ENCODE peak calls at places on chromosomes 12 and 14, in four cellular contexts. One of them, this sample, is unnamed.
A peak's percentile ranks its signal among the peaks of the same experiment; 100 is the strongest.

GRCh38 chr14:104297721-104298401 is 159.5 kb downstream of the KIF26A start:
- DNase-seq in CD8-positive, alpha-beta T cell: no peak
- DNase-seq in SK-N-DZ: no peak
- DNase-seq in NCI-H1048: no peak
- DNase-seq in this sample: no peak

GRCh38 chr12:68334136-68334535 is 2.0 kb upstream of the MDM1 start:
- DNase-seq in CD8-positive, alpha-beta T cell: no peak
- DNase-seq in SK-N-DZ: no peak
- DNase-seq in NCI-H1048: no peak
- DNase-seq in this sample: no peak

GRCh38 chr12:125211464-125211863 is 146.2 kb downstream of the AACS start:
- DNase-seq in CD8-positive, alpha-beta T cell: no peak
- DNase-seq in SK-N-DZ: no peak
- DNase-seq in NCI-H1048: no peak
- DNase-seq in this sample: no peak

GRCh38 chr14:37019488-37019887 is 152.9 kb downstream of the SLC25A21 start:
- DNase-seq in CD8-positive, alpha-beta T cell: no peak
- DNase-seq in SK-N-DZ: no peak
- DNase-seq in NCI-H1048: no peak
- DNase-seq in this sample: no peak

GRCh38 chr14:50001146-50001998 is 108.5 kb downstream of the ARF6 start:
- DNase-seq in CD8-positive, alpha-beta T cell: peak; percentile 81
- DNase-seq in SK-N-DZ: no peak
- DNase-seq in NCI-H1048: no peak
- DNase-seq in this sample: no peak

GRCh38 chr14:40983604-40984003 is 623.1 kb upstream of the LRFN5 start:
- DNase-seq in CD8-positive, alpha-beta T cell: no peak
- DNase-seq in SK-N-DZ: no peak
- DNase-seq in NCI-H1048: no peak
- DNase-seq in this sample: no peak

GRCh38 chr14:68111733-68112270 is 292.2 kb downstream of the RAD51B start:
- DNase-seq in CD8-positive, alpha-beta T cell: no peak
- DNase-seq in SK-N-DZ: peak; percentile 13
- DNase-seq in NCI-H1048: no peak
- DNase-seq in this sample: no peak

GRCh38 chr14:67517083-67517482 is 16.0 kb upstream of the PLEKHH1 start:
- DNase-seq in CD8-positive, alpha-beta T cell: no peak
- DNase-seq in SK-N-DZ: no peak
- DNase-seq in NCI-H1048: no peak
- DNase-seq in this sample: no peak

GRCh38 chr14:82915381-82915780 is 1381.7 kb upstream of the SEL1L start:
- DNase-seq in CD8-positive, alpha-beta T cell: no peak
- DNase-seq in SK-N-DZ: no peak
- DNase-seq in NCI-H1048: no peak
- DNase-seq in this sample: no peak

GRCh38 chr14:101102875-101103274 is 199.4 kb upstream of the RTL1 start:
- DNase-seq in CD8-positive, alpha-beta T cell: no peak
- DNase-seq in SK-N-DZ: no peak
- DNase-seq in NCI-H1048: no peak
- DNase-seq in this sample: no peak

GRCh38 chr12:132729541-132730320 is 19.1 kb downstream of the PGAM5 start:
- DNase-seq in CD8-positive, alpha-beta T cell: no peak
- DNase-seq in SK-N-DZ: peak; percentile 37
- DNase-seq in NCI-H1048: no peak
- DNase-seq in this sample: no peak

GRCh38 chr12:46959484-46959883 is 119.9 kb upstream of the PCED1B start:
- DNase-seq in CD8-positive, alpha-beta T cell: no peak
- DNase-seq in SK-N-DZ: no peak
- DNase-seq in NCI-H1048: no peak
- DNase-seq in this sample: no peak

GRCh38 chr14:50860478-50861086 is 11.3 kb upstream of the ABHD12B start:
- DNase-seq in CD8-positive, alpha-beta T cell: peak; percentile 88
- DNase-seq in SK-N-DZ: peak; percentile 81
- DNase-seq in NCI-H1048: peak; percentile 68
- DNase-seq in this sample: peak; percentile 52

GRCh38 chr14:68957688-68958248 is 21.3 kb downstream of the ACTN1 start:
- DNase-seq in CD8-positive, alpha-beta T cell: no peak
- DNase-seq in SK-N-DZ: no peak
- DNase-seq in NCI-H1048: no peak
- DNase-seq in this sample: no peak

GRCh38 chr12:90102957-90103652 is 394.5 kb upstream of the ATP2B1 start:
- DNase-seq in CD8-positive, alpha-beta T cell: no peak
- DNase-seq in SK-N-DZ: peak; percentile 50
- DNase-seq in NCI-H1048: no peak
- DNase-seq in this sample: no peak

GRCh38 chr12:126182619-126183236 is 1117.5 kb downstream of the AACS start:
- DNase-seq in CD8-positive, alpha-beta T cell: no peak
- DNase-seq in SK-N-DZ: no peak
- DNase-seq in NCI-H1048: no peak
- DNase-seq in this sample: no peak

GRCh38 chr14:23057757-23058653 is 685 bp upstream of the CDH24 start:
- DNase-seq in CD8-positive, alpha-beta T cell: peak; percentile 79
- DNase-seq in SK-N-DZ: peak; percentile 90
- DNase-seq in NCI-H1048: no peak
- DNase-seq in this sample: no peak

GRCh38 chr14:54278665-54279295 is 118.0 kb upstream of the CDKN3 start:
- DNase-seq in CD8-positive, alpha-beta T cell: no peak
- DNase-seq in SK-N-DZ: no peak
- DNase-seq in NCI-H1048: no peak
- DNase-seq in this sample: no peak

GRCh38 chr12:5466521-5466960 is 34.6 kb downstream of the NTF3 start:
- DNase-seq in CD8-positive, alpha-beta T cell: no peak
- DNase-seq in SK-N-DZ: no peak
- DNase-seq in NCI-H1048: no peak
- DNase-seq in this sample: no peak

GRCh38 chr12:124007810-124008570 is 35.0 kb downstream of the ZNF664 start:
- DNase-seq in CD8-positive, alpha-beta T cell: no peak
- DNase-seq in SK-N-DZ: no peak
- DNase-seq in NCI-H1048: no peak
- DNase-seq in this sample: no peak

GRCh38 chr12:75900781-75901254 is 130.8 kb downstream of the PHLDA1 start:
- DNase-seq in CD8-positive, alpha-beta T cell: no peak
- DNase-seq in SK-N-DZ: no peak
- DNase-seq in NCI-H1048: no peak
- DNase-seq in this sample: no peak

GRCh38 chr12:95169368-95169767 is 47.9 kb downstream of the FGD6 start:
- DNase-seq in CD8-positive, alpha-beta T cell: no peak
- DNase-seq in SK-N-DZ: no peak
- DNase-seq in NCI-H1048: no peak
- DNase-seq in this sample: no peak

GRCh38 chr14:37246427-37246829 is 48.7 kb downstream of the MIPOL1 start:
- DNase-seq in CD8-positive, alpha-beta T cell: no peak
- DNase-seq in SK-N-DZ: peak; percentile 32
- DNase-seq in NCI-H1048: peak; percentile 28
- DNase-seq in this sample: no peak

GRCh38 chr14:81591266-81591665 is 57.6 kb upstream of the SEL1L start:
- DNase-seq in CD8-positive, alpha-beta T cell: no peak
- DNase-seq in SK-N-DZ: no peak
- DNase-seq in NCI-H1048: no peak
- DNase-seq in this sample: no peak

GRCh38 chr12:69933115-69933552 is 108.1 kb downstream of the MYRFL start:
- DNase-seq in CD8-positive, alpha-beta T cell: no peak
- DNase-seq in SK-N-DZ: no peak
- DNase-seq in NCI-H1048: no peak
- DNase-seq in this sample: no peak

GRCh38 chr12:68094195-68094594 is 65.3 kb downstream of the IFNG start:
- DNase-seq in CD8-positive, alpha-beta T cell: no peak
- DNase-seq in SK-N-DZ: no peak
- DNase-seq in NCI-H1048: no peak
- DNase-seq in this sample: no peak

GRCh38 chr14:32200368-32201195 is 1.3 kb upstream of the RNU6-7 start:
- DNase-seq in CD8-positive, alpha-beta T cell: no peak
- DNase-seq in SK-N-DZ: no peak
- DNase-seq in NCI-H1048: no peak
- DNase-seq in this sample: no peak

GRCh38 chr12:26124491-26125450 is at the start of gene BHLHE41:
- DNase-seq in CD8-positive, alpha-beta T cell: peak; percentile 28
- DNase-seq in SK-N-DZ: no peak
- DNase-seq in NCI-H1048: no peak
- DNase-seq in this sample: no peak

GRCh38 chr12:131135786-131136538 is 182.3 kb downstream of the ADGRD1 start:
- DNase-seq in CD8-positive, alpha-beta T cell: no peak
- DNase-seq in SK-N-DZ: no peak
- DNase-seq in NCI-H1048: no peak
- DNase-seq in this sample: no peak